ENCODE peak calls at places on chromosomes 13 and 19, in eight cellular contexts. N is ovary, L is A549, S is GM12878, Y is K562, A is HepG2, J is tibial nerve, E is suprapubic skin. F is an unnamed sample.

GRCh38 chr19:5075603-5076002 is 106.7 kb downstream of the KDM4B start:
- DNase-seq in N (no peak), A (no peak), L (no peak), Y (no peak), S (no peak), E (no peak), J (no peak), F (no peak)

GRCh38 chr19:57280913-57281425 is 684 bp downstream of the ZNF460 start:
- DNase-seq in E (no peak), L (peak; percentile 51), A (no peak), J (no peak), S (no peak), N (peak; percentile 31), Y (no peak), F (no peak)

GRCh38 chr19:54420068-54420382 is 4.8 kb downstream of the TTYH1 start:
- DNase-seq in A (no peak), S (no peak), Y (no peak), N (no peak), L (no peak), J (no peak), E (no peak), F (no peak)

GRCh38 chr19:49560358-49560900 is 19.9 kb downstream of the NOSIP start:
- DNase-seq in N (no peak), Y (peak; percentile 60), E (no peak), S (no peak), L (no peak), A (no peak), J (no peak), F (no peak)

GRCh38 chr19:1612114-1613086 is 7.1 kb upstream of the UQCR11 start:
- DNase-seq in L (no peak), E (no peak), Y (no peak), J (no peak), A (no peak), S (no peak), N (no peak), F (no peak)

GRCh38 chr19:46714523-46715106 is 2.3 kb downstream of the PRKD2 start:
- DNase-seq in S (no peak), J (no peak), N (no peak), Y (no peak), E (no peak), L (no peak), A (no peak), F (no peak)

GRCh38 chr13:39776439-39776838 is 121.0 kb downstream of the COG6 start:
- DNase-seq in N (no peak), L (peak; percentile 8), A (no peak), E (no peak), S (no peak), Y (no peak), J (no peak), F (no peak)

GRCh38 chr19:35533201-35533821 is at the start of gene GAPDHS:
- DNase-seq in A (no peak), S (no peak), N (no peak), L (no peak), E (no peak), Y (peak; percentile 60), J (no peak), F (no peak)

GRCh38 chr13:97106323-97106722 is 112.0 kb upstream of the OXGR1 start:
- DNase-seq in A (no peak), L (no peak), S (no peak), J (no peak), E (no peak), Y (no peak), N (no peak), F (no peak)

GRCh38 chr13:40179421-40179820 is 487.0 kb downstream of the FOXO1 start:
- DNase-seq in N (no peak), E (no peak), A (no peak), Y (no peak), S (no peak), L (no peak), J (no peak), F (no peak)

GRCh38 chr13:99737456-99737855 is 234.1 kb downstream of the ZIC5 start:
- DNase-seq in N (no peak), J (no peak), S (no peak), L (no peak), E (no peak), Y (no peak), A (no peak), F (no peak)
- H3K4me1 ChIP-seq in N (peaks cover 4% of the 10 kb centered on the region), J (no peaks in the 10 kb centered on the region), S (no peaks in the 10 kb centered on the region), L (no peaks in the 10 kb centered on the region), E (no peaks in the 10 kb centered on the region), Y (no peaks in the 10 kb centered on the region), A (peaks cover 10% of the 10 kb centered on the region), F (peaks cover 6% of the 10 kb centered on the region)

GRCh38 chr19:19579533-19580361 is 38.7 kb downstream of the PBX4 start:
- DNase-seq in L (no peak), A (no peak), Y (no peak), N (no peak), E (no peak), S (no peak), J (no peak), F (no peak)

GRCh38 chr19:19581391-19581790 is 37.1 kb downstream of the PBX4 start:
- DNase-seq in L (no peak), S (no peak), E (no peak), N (no peak), J (no peak), Y (no peak), A (no peak), F (no peak)

GRCh38 chr19:19580417-19580816 is 38.1 kb downstream of the PBX4 start:
- DNase-seq in N (no peak), E (no peak), A (no peak), J (no peak), Y (no peak), S (no peak), L (no peak), F (no peak)

GRCh38 chr19:19575411-19575810 is 37.3 kb downstream of the CILP2 start:
- DNase-seq in J (no peak), A (no peak), L (no peak), N (no peak), S (no peak), E (no peak), Y (no peak), F (no peak)

GRCh38 chr19:19578241-19578640 is 40.2 kb downstream of the CILP2 start:
- DNase-seq in J (no peak), L (no peak), N (no peak), S (no peak), E (no peak), Y (no peak), A (no peak), F (no peak)
- TF ChIP-seq EP300 in J (no peak), L (no peak), N (no peak), S (no peak), E (no peak), Y (no peak), A (no peak), F (no peak)

GRCh38 chr13:104105418-104106355 is 1039.5 kb upstream of the SLC10A2 start:
- DNase-seq in L (no peak), S (no peak), E (no peak), N (no peak), A (no peak), J (no peak), Y (no peak), F (no peak)

GRCh38 chr13:104111031-104111430 is 1044.8 kb upstream of the SLC10A2 start:
- DNase-seq in S (no peak), A (no peak), N (no peak), L (no peak), Y (no peak), J (no peak), E (no peak), F (no peak)

GRCh38 chr13:104106705-104107393 is 1040.6 kb upstream of the SLC10A2 start:
- DNase-seq in E (no peak), J (no peak), S (no peak), N (no peak), A (no peak), L (no peak), Y (no peak), F (no peak)
- TF ChIP-seq POLR2A in E (no peak), J (no peak), S (no peak), N (no peak), A (no peak), L (no peak), Y (no peak), F (no peak)

GRCh38 chr13:111960152-111960772 is 106.7 kb upstream of the SOX1 start:
- DNase-seq in A (no peak), Y (no peak), E (no peak), J (no peak), L (no peak), S (no peak), N (no peak), F (no peak)
- H3K4me1 ChIP-seq in A (no peaks in the 10 kb centered on the region), Y (no peaks in the 10 kb centered on the region), E (no peaks in the 10 kb centered on the region), J (no peaks in the 10 kb centered on the region), L (no peaks in the 10 kb centered on the region), S (no peaks in the 10 kb centered on the region), N (no peaks in the 10 kb centered on the region), F (no peaks in the 10 kb centered on the region)

GRCh38 chr13:25971499-25972145 is 80.2 kb downstream of the SHISA2 start:
- DNase-seq in J (no peak), S (no peak), E (no peak), L (no peak), N (no peak), A (no peak), Y (no peak), F (no peak)
- TF ChIP-seq EP300 in J (no peak), S (no peak), E (no peak), L (no peak), N (no peak), A (no peak), Y (no peak), F (no peak)